ENCODE peak calls at places on chromosomes 6 and 20, in seven cellular contexts. One of them, this sample, is unnamed. For H3K4me1, the result is how much of the 10 kb centered on the place peaks cover.

GRCh38 chr20:49320460-49320859 is 42.6 kb upstream of the ZNFX1 start:
- DNase-seq in H1: peak
- DNase-seq in mesenchymal stem cell: peak
- DNase-seq in neuronal stem cell: no peak
- DNase-seq in H9: peak
- DNase-seq in IMR-90: peak
- DNase-seq in mesendoderm: peak
- DNase-seq in this sample: no peak

GRCh38 chr6:80338201-80338836 is 231.8 kb downstream of the BCKDHB start:
- DNase-seq in mesendoderm: peak
- DNase-seq in H9: peak
- DNase-seq in mesenchymal stem cell: peak
- DNase-seq in H1: peak
- DNase-seq in neuronal stem cell: peak
- DNase-seq in IMR-90: peak
- DNase-seq in this sample: peak

GRCh38 chr6:16130932-16131387 is 2.1 kb downstream of the MYLIP start:
- DNase-seq in mesendoderm: peak
- DNase-seq in H9: no peak
- DNase-seq in IMR-90: peak
- DNase-seq in neuronal stem cell: peak
- DNase-seq in H1: no peak
- DNase-seq in mesenchymal stem cell: peak
- DNase-seq in this sample: peak

GRCh38 chr20:32476684-32477593 is 108.2 kb downstream of the NOL4L start:
- DNase-seq in mesendoderm: no peak
- DNase-seq in neuronal stem cell: no peak
- DNase-seq in H9: no peak
- DNase-seq in H1: no peak
- DNase-seq in mesenchymal stem cell: no peak
- DNase-seq in IMR-90: no peak
- DNase-seq in this sample: no peak

GRCh38 chr20:48827880-48828733 is at the start of gene PREX1:
- DNase-seq in H9: peak
- DNase-seq in mesendoderm: peak
- DNase-seq in mesenchymal stem cell: peak
- DNase-seq in H1: peak
- DNase-seq in IMR-90: peak
- DNase-seq in neuronal stem cell: peak
- DNase-seq in this sample: peak

GRCh38 chr20:5430670-5431069 is 113.9 kb upstream of the PROKR2 start:
- DNase-seq in neuronal stem cell: no peak
- DNase-seq in H1: no peak
- DNase-seq in mesenchymal stem cell: no peak
- DNase-seq in IMR-90: no peak
- DNase-seq in mesendoderm: peak
- DNase-seq in H9: no peak
- DNase-seq in this sample: no peak

GRCh38 chr6:135693971-135694370 is 157.5 kb upstream of the PDE7B start:
- DNase-seq in mesendoderm: peak
- DNase-seq in neuronal stem cell: no peak
- DNase-seq in H1: no peak
- DNase-seq in IMR-90: no peak
- DNase-seq in H9: no peak
- DNase-seq in mesenchymal stem cell: no peak
- DNase-seq in this sample: no peak

GRCh38 chr20:17883592-17884317 is 84.8 kb downstream of the SNX5 start:
- DNase-seq in mesendoderm: no peak
- DNase-seq in neuronal stem cell: no peak
- DNase-seq in IMR-90: no peak
- DNase-seq in mesenchymal stem cell: no peak
- DNase-seq in H9: no peak
- DNase-seq in H1: no peak
- DNase-seq in this sample: no peak

GRCh38 chr20:56249244-56249955 is 868 bp downstream of the MC3R start:
- DNase-seq in H1: peak
- DNase-seq in IMR-90: no peak
- DNase-seq in H9: peak
- DNase-seq in mesenchymal stem cell: no peak
- DNase-seq in neuronal stem cell: no peak
- DNase-seq in mesendoderm: peak
- DNase-seq in this sample: peak

GRCh38 chr6:125375013-125375412 is 73.2 kb upstream of the HDDC2 start:
- DNase-seq in neuronal stem cell: no peak
- DNase-seq in mesenchymal stem cell: no peak
- DNase-seq in mesendoderm: no peak
- DNase-seq in H9: no peak
- DNase-seq in IMR-90: no peak
- DNase-seq in H1: no peak
- DNase-seq in this sample: no peak

GRCh38 chr6:100464910-100465700 is at the start of gene SIM1:
- DNase-seq in H9: peak
- DNase-seq in neuronal stem cell: peak
- DNase-seq in H1: peak
- DNase-seq in IMR-90: peak
- DNase-seq in mesendoderm: peak
- DNase-seq in mesenchymal stem cell: peak
- DNase-seq in this sample: peak

GRCh38 chr20:62815066-62815991 is 1.5 kb upstream of the COL9A3 start:
- DNase-seq in mesendoderm: peak
- DNase-seq in neuronal stem cell: no peak
- DNase-seq in IMR-90: peak
- DNase-seq in H9: peak
- DNase-seq in mesenchymal stem cell: peak
- DNase-seq in H1: peak
- DNase-seq in this sample: peak

GRCh38 chr20:58640446-58640845 is 10.6 kb upstream of the STX16 start:
- DNase-seq in mesendoderm: no peak
- DNase-seq in IMR-90: peak
- DNase-seq in neuronal stem cell: no peak
- DNase-seq in H9: no peak
- DNase-seq in H1: no peak
- DNase-seq in mesenchymal stem cell: peak
- DNase-seq in this sample: peak

GRCh38 chr6:163179721-163180120 is 234.8 kb upstream of the QKI start:
- DNase-seq in mesenchymal stem cell: no peak
- DNase-seq in H1: no peak
- DNase-seq in mesendoderm: no peak
- DNase-seq in H9: no peak
- DNase-seq in IMR-90: no peak
- DNase-seq in neuronal stem cell: no peak
- DNase-seq in this sample: peak

GRCh38 chr6:1701668-1702353 is 92.1 kb downstream of the FOXC1 start:
- DNase-seq in neuronal stem cell: no peak
- DNase-seq in H9: no peak
- DNase-seq in IMR-90: peak
- DNase-seq in H1: no peak
- DNase-seq in mesenchymal stem cell: peak
- DNase-seq in mesendoderm: peak
- DNase-seq in this sample: peak

GRCh38 chr6:12369781-12370262 is 79.7 kb downstream of the EDN1 start:
- DNase-seq in neuronal stem cell: no peak
- DNase-seq in mesendoderm: peak
- DNase-seq in H1: no peak
- DNase-seq in mesenchymal stem cell: no peak
- DNase-seq in H9: no peak
- DNase-seq in IMR-90: no peak
- DNase-seq in this sample: peak

GRCh38 chr20:50338479-50339195 is 148.0 kb downstream of the CEBPB start:
- DNase-seq in IMR-90: peak
- DNase-seq in H1: no peak
- DNase-seq in mesendoderm: peak
- DNase-seq in neuronal stem cell: no peak
- DNase-seq in H9: peak
- DNase-seq in mesenchymal stem cell: peak
- DNase-seq in this sample: no peak

GRCh38 chr20:41411458-41411857 is 44.8 kb upstream of the EMILIN3 start:
- DNase-seq in neuronal stem cell: no peak
- DNase-seq in IMR-90: peak
- DNase-seq in mesendoderm: no peak
- DNase-seq in H9: no peak
- DNase-seq in H1: no peak
- DNase-seq in mesenchymal stem cell: peak
- DNase-seq in this sample: peak

GRCh38 chr6:53309059-53309896 is 39.5 kb downstream of the ELOVL5 start:
- DNase-seq in H1: no peak
- DNase-seq in IMR-90: peak
- DNase-seq in neuronal stem cell: no peak
- DNase-seq in mesenchymal stem cell: peak
- DNase-seq in H9: no peak
- DNase-seq in mesendoderm: no peak
- DNase-seq in this sample: peak

GRCh38 chr6:99151634-99152344 is 197.7 kb downstream of the FAXC start:
- DNase-seq in H9: peak
- DNase-seq in H1: peak
- DNase-seq in neuronal stem cell: peak
- DNase-seq in IMR-90: peak
- DNase-seq in mesenchymal stem cell: peak
- DNase-seq in mesendoderm: peak
- DNase-seq in this sample: peak

GRCh38 chr20:18154342-18154741 is 16.7 kb downstream of the KAT14 start:
- DNase-seq in H1: no peak
- DNase-seq in mesendoderm: no peak
- DNase-seq in IMR-90: no peak
- DNase-seq in H9: no peak
- DNase-seq in mesenchymal stem cell: no peak
- DNase-seq in neuronal stem cell: no peak
- DNase-seq in this sample: no peak

GRCh38 chr6:54244430-54244829 is 63.8 kb upstream of the TINAG start:
- DNase-seq in H9: no peak
- DNase-seq in mesendoderm: peak
- DNase-seq in H1: no peak
- DNase-seq in IMR-90: peak
- DNase-seq in neuronal stem cell: no peak
- DNase-seq in mesenchymal stem cell: peak
- DNase-seq in this sample: no peak

GRCh38 chr6:56909115-56909907 is 45.6 kb upstream of the BEND6 start:
- DNase-seq in IMR-90: peak
- DNase-seq in H9: no peak
- DNase-seq in neuronal stem cell: no peak
- DNase-seq in mesendoderm: no peak
- DNase-seq in H1: no peak
- DNase-seq in mesenchymal stem cell: no peak
- DNase-seq in this sample: peak
- H3K4me1 ChIP-seq in IMR-90: under half
- H3K4me1 ChIP-seq in H9: under half
- H3K4me1 ChIP-seq in neuronal stem cell: under half
- H3K4me1 ChIP-seq in mesendoderm: under half
- H3K4me1 ChIP-seq in H1: under half
- H3K4me1 ChIP-seq in mesenchymal stem cell: under half
- H3K4me1 ChIP-seq in this sample: under half

GRCh38 chr20:37359331-37359730 is 13.4 kb downstream of the SRC start:
- DNase-seq in H9: no peak
- DNase-seq in H1: no peak
- DNase-seq in mesendoderm: no peak
- DNase-seq in neuronal stem cell: no peak
- DNase-seq in mesenchymal stem cell: no peak
- DNase-seq in IMR-90: no peak
- DNase-seq in this sample: no peak
- H2BK5ac ChIP-seq in H9: no peak
- H2BK5ac ChIP-seq in H1: peak
- H2BK5ac ChIP-seq in mesendoderm: no peak
- H2BK5ac ChIP-seq in neuronal stem cell: no peak
- H2BK5ac ChIP-seq in mesenchymal stem cell: no peak
- H2BK5ac ChIP-seq in IMR-90: no peak
- H2BK5ac ChIP-seq in this sample: no peak

GRCh38 chr6:43831211-43831610 is 61.2 kb downstream of the VEGFA start:
- DNase-seq in H9: no peak
- DNase-seq in IMR-90: no peak
- DNase-seq in mesenchymal stem cell: no peak
- DNase-seq in neuronal stem cell: no peak
- DNase-seq in H1: no peak
- DNase-seq in mesendoderm: peak
- DNase-seq in this sample: no peak
- H3K4me1 ChIP-seq in H9: under half
- H3K4me1 ChIP-seq in IMR-90: under half
- H3K4me1 ChIP-seq in mesenchymal stem cell: under half
- H3K4me1 ChIP-seq in neuronal stem cell: under half
- H3K4me1 ChIP-seq in H1: under half
- H3K4me1 ChIP-seq in mesendoderm: under half
- H3K4me1 ChIP-seq in this sample: under half

GRCh38 chr6:119653329-119653728 is 303.8 kb upstream of the MAN1A1 start:
- DNase-seq in H9: no peak
- DNase-seq in neuronal stem cell: no peak
- DNase-seq in mesenchymal stem cell: no peak
- DNase-seq in IMR-90: no peak
- DNase-seq in mesendoderm: peak
- DNase-seq in H1: no peak
- DNase-seq in this sample: no peak
- H2BK5ac ChIP-seq in H9: no peak
- H2BK5ac ChIP-seq in neuronal stem cell: no peak
- H2BK5ac ChIP-seq in mesenchymal stem cell: no peak
- H2BK5ac ChIP-seq in IMR-90: no peak
- H2BK5ac ChIP-seq in mesendoderm: no peak
- H2BK5ac ChIP-seq in H1: no peak
- H2BK5ac ChIP-seq in this sample: no peak

GRCh38 chr6:143741480-143741879 is 63.7 kb downstream of the PHACTR2 start:
- DNase-seq in mesendoderm: no peak
- DNase-seq in IMR-90: no peak
- DNase-seq in neuronal stem cell: no peak
- DNase-seq in H9: no peak
- DNase-seq in H1: no peak
- DNase-seq in mesenchymal stem cell: no peak
- DNase-seq in this sample: no peak
- H3K4me1 ChIP-seq in mesendoderm: under half
- H3K4me1 ChIP-seq in IMR-90: under half
- H3K4me1 ChIP-seq in neuronal stem cell: under half
- H3K4me1 ChIP-seq in H9: under half
- H3K4me1 ChIP-seq in H1: under half
- H3K4me1 ChIP-seq in mesenchymal stem cell: under half
- H3K4me1 ChIP-seq in this sample: under half

This sample was measured in trophoblast cell.